ENCODE peak calls at places on chromosomes 2 and 18, in ten cellular contexts. J is A549, Z is GM12878, L is transverse colon, C is AG10803, D is astrocyte of the spinal cord, O is mucosa of descending colon, V is cardiac fibroblast, I is IMR-90, S is A673. E is an unnamed sample.

GRCh38 chr2:128445533-128445900 is 126.8 kb upstream of the HS6ST1 start:
- DNase-seq in J (no peak), Z (no peak), L (no peak), C (no peak), D (no peak), O (no peak), V (no peak), I (no peak), S (no peak), E (no peak)

GRCh38 chr18:67232991-67233390 is 283.5 kb downstream of the DSEL start:
- DNase-seq in J (no peak), Z (no peak), L (no peak), C (peak; percentile 47), D (no peak), O (no peak), V (peak; percentile 74), I (no peak), S (no peak), E (no peak)

GRCh38 chr2:22952671-22953070 is 432.3 kb upstream of the KLHL29 start:
- DNase-seq in J (no peak), Z (no peak), L (no peak), C (no peak), D (no peak), O (no peak), V (no peak), I (no peak), S (no peak), E (no peak)

GRCh38 chr2:123415678-123416077 is 609.4 kb upstream of the CNTNAP5 start:
- DNase-seq in J (no peak), Z (no peak), L (no peak), C (no peak), D (no peak), O (no peak), V (no peak), I (no peak), S (no peak), E (no peak)

GRCh38 chr2:25281581-25281980 is 60.1 kb downstream of the DNMT3A start:
- DNase-seq in J (no peak), Z (no peak), L (no peak), C (no peak), D (no peak), O (no peak), V (no peak), I (no peak), S (no peak), E (no peak)

GRCh38 chr18:10856146-10856545 is 293.2 kb downstream of the PIEZO2 start:
- DNase-seq in J (no peak), Z (no peak), L (no peak), C (no peak), D (no peak), O (no peak), V (no peak), I (no peak), S (no peak), E (peak; percentile 72)

GRCh38 chr2:207432471-207432870 is 97.3 kb upstream of the CREB1 start:
- DNase-seq in J (no peak), Z (no peak), L (no peak), C (peak; percentile 61), D (peak; percentile 55), O (no peak), V (peak; percentile 56), I (peak; percentile 82), S (no peak), E (peak; percentile 39)

GRCh38 chr18:57561728-57562423 is 24.6 kb downstream of the FECH start:
- DNase-seq in J (peak; percentile 32), Z (no peak), L (no peak), C (peak; percentile 48), D (peak; percentile 55), O (no peak), V (peak; percentile 73), I (peak; percentile 55), S (peak; percentile 74), E (peak; percentile 56)

GRCh38 chr2:32008811-32009478 is 1.9 kb downstream of the MEMO1 start:
- DNase-seq in J (no peak), Z (no peak), L (peak; percentile 16), C (peak; percentile 17), D (peak; percentile 46), O (no peak), V (peak; percentile 34), I (peak; percentile 51), S (peak; percentile 41), E (peak; percentile 34)

DNA sequence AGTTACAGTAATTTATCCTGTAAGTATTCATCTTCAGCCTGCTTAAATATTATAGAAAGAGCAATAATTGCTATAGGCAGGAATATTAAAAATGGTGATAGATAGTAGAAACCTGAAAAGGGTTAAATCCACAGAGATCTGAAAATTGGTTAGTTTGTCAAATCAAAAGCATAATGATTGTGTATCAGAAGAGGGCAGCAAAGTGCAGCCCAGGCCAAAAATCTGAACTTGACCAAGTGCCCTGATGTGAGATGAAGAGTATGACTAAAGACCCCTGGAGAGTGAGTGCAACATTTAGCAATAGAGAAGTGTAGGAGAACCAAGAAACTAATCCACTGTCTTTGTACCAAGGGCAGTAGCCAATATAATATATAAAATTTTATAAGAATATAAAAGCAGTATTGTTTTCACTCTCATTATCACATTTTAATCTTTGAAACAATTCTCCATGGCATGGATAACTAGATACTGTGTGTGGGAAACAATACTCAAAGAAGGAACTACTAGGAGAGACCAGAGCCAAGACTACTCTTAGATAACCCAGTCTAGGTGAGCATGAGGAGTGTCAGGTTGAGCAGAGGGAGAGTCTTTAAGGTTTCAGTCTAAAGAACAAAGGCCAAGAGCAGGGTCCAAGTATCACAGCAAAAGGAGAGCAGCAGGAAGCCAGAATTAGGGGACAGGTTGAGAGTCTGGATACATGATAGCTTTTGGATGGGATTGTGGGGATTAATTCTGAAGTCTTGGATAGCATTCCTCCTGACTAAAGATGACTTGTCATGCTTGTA is 148.7 kb downstream of the CALCRL start:
- DNase-seq in J (peak; percentile 5), Z (no peak), L (no peak), C (peak; percentile 33), D (peak; percentile 54), O (no peak), V (peak; percentile 78), I (no peak), S (peak; percentile 50), E (no peak)
- TF ChIP-seq CTCF in J (peak; percentile 40), Z (peak; percentile 49), L (no peak), C (peak; percentile 53), D (peak; percentile 36), O (no peak), V (peak; percentile 45), I (peak; percentile 27), S (peak; percentile 39), E (peak; percentile 11)

GRCh38 chr2:221787561-221787960 is 215.5 kb upstream of the EPHA4 start:
- DNase-seq in J (no peak), Z (no peak), L (no peak), C (no peak), D (no peak), O (no peak), V (no peak), I (no peak), S (no peak), E (no peak)

GRCh38 chr2:221791840-221792239 is 219.7 kb upstream of the EPHA4 start:
- DNase-seq in J (no peak), Z (no peak), L (no peak), C (no peak), D (peak; percentile 9), O (no peak), V (peak; percentile 23), I (peak; percentile 9), S (no peak), E (no peak)

DNA sequence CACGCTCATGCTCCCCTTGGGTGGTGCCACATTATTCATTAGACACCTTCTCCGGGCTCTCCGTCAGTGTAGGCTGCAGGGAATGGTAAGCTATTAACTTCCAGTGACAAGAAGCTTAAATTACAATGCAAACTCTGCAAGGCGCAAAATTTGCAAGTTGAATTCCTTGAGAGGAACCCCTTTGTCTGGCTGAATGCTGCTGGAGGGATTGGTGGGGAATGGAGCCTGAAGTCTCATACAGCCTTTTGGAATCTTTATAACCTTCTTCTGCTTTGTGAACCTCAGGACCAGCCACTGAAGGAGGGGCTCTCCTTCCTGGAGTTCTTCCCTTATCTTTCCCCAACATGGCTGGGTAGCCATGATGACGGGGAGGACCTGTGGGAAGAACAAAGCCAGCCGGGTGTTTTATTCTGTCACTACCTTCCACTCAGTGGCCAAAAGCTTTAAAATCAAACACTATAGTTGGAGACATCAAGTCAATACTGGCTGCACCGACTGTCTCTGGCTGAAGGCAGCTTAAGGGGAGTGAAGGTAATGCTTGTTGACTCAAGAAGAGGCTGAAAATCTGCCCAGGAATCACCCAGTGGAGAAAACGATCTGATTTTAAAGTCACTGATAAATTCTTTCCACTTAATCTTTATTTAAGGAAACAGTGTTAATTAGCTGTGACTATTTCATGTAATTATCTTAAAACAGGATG is 221.0 kb upstream of the EPHA4 start:
- DNase-seq in J (no peak), Z (no peak), L (no peak), C (no peak), D (no peak), O (no peak), V (no peak), I (no peak), S (no peak), E (no peak)
- H3K4me3 ChIP-seq in J (no peak overlapping the region), Z (no peak overlapping the region), L (no peak overlapping the region), C (no peak overlapping the region), D (no peak overlapping the region), O (no peak overlapping the region), V (no peak overlapping the region), I (no peak overlapping the region), S (no peak overlapping the region), E (no peak overlapping the region)

DNA sequence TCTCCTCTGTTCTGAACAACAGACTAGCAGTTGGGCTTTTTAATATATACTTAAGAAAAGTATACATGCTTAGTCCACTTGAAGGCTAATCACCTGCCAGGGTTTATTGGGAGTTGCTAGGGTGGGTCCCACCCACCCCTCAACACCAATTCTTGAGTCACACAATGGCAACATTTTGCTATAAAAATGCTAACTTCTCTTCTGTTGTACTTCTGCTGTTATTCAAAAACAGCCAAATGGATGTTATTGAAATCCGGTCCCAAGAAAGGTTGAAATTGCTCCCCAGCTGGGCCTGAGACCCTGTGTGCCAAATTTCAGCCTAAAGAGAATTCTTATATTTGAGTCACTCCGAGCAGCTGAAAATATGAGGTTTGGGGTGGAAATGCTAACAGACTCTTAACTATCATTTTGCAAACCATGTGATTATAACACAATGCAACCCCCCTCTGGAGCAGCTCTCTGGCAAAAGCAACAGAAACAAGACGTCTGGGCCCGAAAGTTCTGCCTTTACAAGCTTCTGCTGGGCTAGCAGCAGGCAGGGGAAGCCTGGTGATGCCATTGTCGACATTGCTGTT is 27.0 kb upstream of the ACVR1 start:
- DNase-seq in J (no peak), Z (no peak), L (no peak), C (peak; percentile 9), D (no peak), O (no peak), V (no peak), I (no peak), S (no peak), E (no peak)
- TF ChIP-seq CTCF in J (no peak), Z (no peak), L (no peak), C (no peak), D (no peak), O (no peak), V (no peak), I (no peak), S (no peak), E (no peak)

DNA sequence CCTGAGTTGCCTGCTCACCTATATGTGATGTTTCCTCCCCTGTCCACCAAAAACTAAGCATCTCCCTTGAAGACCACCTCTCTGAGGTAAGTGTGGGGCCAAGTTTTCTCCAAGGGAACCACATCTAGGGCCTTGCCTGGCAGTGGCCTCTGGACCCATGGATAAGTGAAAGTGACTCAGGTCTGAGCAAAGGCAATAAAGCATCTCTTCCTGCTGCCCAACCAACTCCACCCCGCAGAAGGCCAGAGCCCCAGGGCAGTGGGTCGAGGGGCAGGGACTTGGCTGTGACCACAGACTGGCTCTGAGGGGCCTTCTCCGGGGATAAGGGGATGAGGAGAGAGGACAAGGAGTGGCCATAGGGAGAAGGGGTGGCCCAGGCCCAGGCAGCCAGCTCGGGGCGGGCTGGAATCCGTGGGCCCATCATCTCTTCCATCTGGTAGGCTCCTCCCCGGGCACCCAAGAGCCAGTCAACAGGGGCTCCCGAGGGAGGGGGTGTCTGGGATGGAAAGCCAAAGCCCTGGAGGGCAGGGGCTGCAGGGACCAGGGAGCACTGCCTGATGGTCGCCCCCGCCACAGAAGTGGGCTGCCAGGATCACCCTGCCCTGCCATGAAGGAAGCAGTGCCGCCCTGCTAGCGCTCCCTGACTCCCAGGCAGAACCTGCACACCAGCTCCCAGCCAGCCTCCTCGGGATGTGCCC is 33.4 kb downstream of the EMX1 start:
- DNase-seq in J (no peak), Z (no peak), L (peak; percentile 24), C (no peak), D (no peak), O (no peak), V (no peak), I (no peak), S (no peak), E (no peak)
- H3K4me3 ChIP-seq in J (no peak overlapping the region), Z (no peak overlapping the region), L (no peak overlapping the region), C (no peak overlapping the region), D (no peak overlapping the region), O (no peak overlapping the region), V (no peak overlapping the region), I (no peak overlapping the region), S (no peak overlapping the region), E (no peak overlapping the region)

E was measured in fibroblast of villous mesenchyme.